ENCODE peak calls at places on chromosomes 5 and 9, in four cellular contexts. A is NT2/D1; N is activated CD4-positive, CD25-positive, alpha-beta regulatory T cell; J is stimulated activated CD4-positive, alpha-beta T cell treated with anti-CD3 and anti-CD28 coated beads, Interleukin-2, amount 100 ng/mL, for 24 hours. Q is an unnamed sample.

GRCh38 chr9:101791938-101792337 is 53.5 kb upstream of the GRIN3A start:
- DNase-seq in J (peak), N (no peak), A (peak), Q (peak)

GRCh38 chr5:130400091-130400490 is 495.8 kb downstream of the CHSY3 start:
- DNase-seq in N (no peak), J (no peak), A (no peak), Q (no peak)

GRCh38 chr5:9728261-9728660 is 98.1 kb upstream of the TAS2R1 start:
- DNase-seq in A (no peak), N (no peak), J (no peak), Q (no peak)

GRCh38 chr5:175257847-175258194 is 186.2 kb downstream of the DRD1 start:
- DNase-seq in J (no peak), A (no peak), N (no peak), Q (no peak)

GRCh38 chr9:26945591-26945990 is 1.5 kb downstream of the PLAA start:
- DNase-seq in A (no peak), J (no peak), N (no peak), Q (no peak)

GRCh38 chr5:67404261-67405100 is 207.9 kb upstream of the CD180 start:
- DNase-seq in J (no peak), A (no peak), N (no peak), Q (no peak)

GRCh38 chr5:148711843-148712454 is 57.6 kb upstream of the HTR4 start:
- DNase-seq in N (no peak), J (no peak), A (no peak), Q (no peak)

GRCh38 chr9:133968428-133968827 is 23.7 kb downstream of the VAV2 start:
- DNase-seq in N (no peak), A (no peak), J (no peak), Q (no peak)

GRCh38 chr5:177303925-177304391 is 359 bp downstream of the PRELID1 start:
- DNase-seq in A (no peak), N (no peak), J (no peak), Q (no peak)

GRCh38 chr9:123999668-124000067 is 11.9 kb upstream of the LHX2 start:
- DNase-seq in N (no peak), J (no peak), A (no peak), Q (no peak)

GRCh38 chr9:21317956-21318923 is 13.1 kb upstream of the IFNA5 start:
- DNase-seq in N (no peak), A (no peak), J (no peak), Q (no peak)

GRCh38 chr5:94276751-94277150 is 341.7 kb downstream of the KIAA0825 start:
- DNase-seq in J (no peak), A (no peak), N (no peak), Q (no peak)

GRCh38 chr5:149113669-149114068 is 27.6 kb upstream of the ABLIM3 start:
- DNase-seq in J (no peak), N (no peak), A (no peak), Q (no peak)

GRCh38 chr9:13485068-13485596 is 205.6 kb upstream of the MPDZ start:
- DNase-seq in A (no peak), J (no peak), N (no peak), Q (no peak)

GRCh38 chr9:120910643-120911042 is 16.0 kb downstream of the TRAF1 start:
- DNase-seq in N (no peak), J (no peak), A (no peak), Q (no peak)

GRCh38 chr9:13284011-13284410 is 4.5 kb upstream of the MPDZ start:
- DNase-seq in N (no peak), A (no peak), J (no peak), Q (no peak)

GRCh38 chr9:92350129-92350739 is 24.5 kb downstream of the CENPP start:
- DNase-seq in N (no peak), J (no peak), A (no peak), Q (no peak)

GRCh38 chr9:135051316-135052038 is 36.0 kb upstream of the OLFM1 start:
- DNase-seq in J (no peak), A (no peak), N (no peak), Q (no peak)

GRCh38 chr9:11874414-11874813 is 818.8 kb upstream of the TYRP1 start:
- DNase-seq in J (no peak), N (no peak), A (no peak), Q (no peak)

GRCh38 chr9:126379661-126380365 is 53.2 kb downstream of the MVB12B start:
- DNase-seq in A (no peak), J (no peak), N (no peak), Q (no peak)

GRCh38 chr5:32713396-32714381 is 2.6 kb downstream of the NPR3 start:
- DNase-seq in J (peak), N (no peak), A (no peak), Q (no peak)

GRCh38 chr9:125479846-125480615 is 218.4 kb downstream of the GAPVD1 start:
- DNase-seq in N (no peak), A (no peak), J (no peak), Q (no peak)

GRCh38 chr5:130398825-130399224 is 494.6 kb downstream of the CHSY3 start:
- DNase-seq in N (no peak), J (no peak), A (no peak), Q (no peak)

GRCh38 chr9:114250235-114250568 is 72.7 kb upstream of the ORM1 start:
- DNase-seq in A (no peak), N (no peak), J (no peak), Q (no peak)

GRCh38 chr5:59079622-59080620 is 497.0 kb downstream of the RAB3C start:
- DNase-seq in J (no peak), N (no peak), A (no peak), Q (no peak)

GRCh38 chr5:132837868-132838267 is 7.4 kb upstream of the SHROOM1 start:
- DNase-seq in A (no peak), J (no peak), N (no peak), Q (no peak)

GRCh38 chr9:33143241-33143642 is 23.9 kb downstream of the B4GALT1 start:
- DNase-seq in A (no peak), N (no peak), J (no peak), Q (no peak)

GRCh38 chr9:20200900-20201495 is 412.2 kb upstream of the SLC24A2 start:
- DNase-seq in J (no peak), A (no peak), N (no peak), Q (no peak)